ENCODE peak calls at places on chromosomes 12 and 14, in six cellular contexts. G is HS-5, X is tibial nerve, Z is colonic mucosa, C is neuronal stem cell, M is Daoy. T is an unnamed sample.

GRCh38 chr12:18632848-18633247 is 105.0 kb downstream of the PLCZ1 start:
- DNase-seq in G (no peak), X (no peak), Z (no peak), C (no peak), M (no peak), T (no peak)

GRCh38 chr12:104457746-104458644 is 1.2 kb downstream of the CHST11 start:
- DNase-seq in G (no peak), X (no peak), Z (peak), C (no peak), M (peak), T (peak)

GRCh38 chr12:117015811-117016210 is 83.4 kb downstream of the TESC start:
- DNase-seq in G (no peak), X (no peak), Z (no peak), C (no peak), M (no peak), T (no peak)

GRCh38 chr12:52190860-52191729 is 719 bp downstream of the KRT80 start:
- DNase-seq in G (no peak), X (no peak), Z (no peak), C (no peak), M (no peak), T (no peak)

GRCh38 chr12:49190317-49190716 is 1.4 kb upstream of the TUBA1A start:
- DNase-seq in G (no peak), X (no peak), Z (no peak), C (no peak), M (no peak), T (peak)

GRCh38 chr14:89422952-89423345 is 5.9 kb upstream of the FOXN3 start:
- DNase-seq in G (no peak), X (no peak), Z (no peak), C (no peak), M (no peak), T (no peak)

GRCh38 chr12:11310336-11310735 is at the start of gene PRB4:
- DNase-seq in G (no peak), X (no peak), Z (no peak), C (no peak), M (no peak), T (no peak)

GRCh38 chr12:46212108-46212982 is 56.5 kb downstream of the SLC38A1 start:
- DNase-seq in G (no peak), X (no peak), Z (no peak), C (no peak), M (no peak), T (no peak)

GRCh38 chr12:85206543-85206942 is 73.5 kb upstream of the ALX1 start:
- DNase-seq in G (no peak), X (no peak), Z (no peak), C (no peak), M (no peak), T (no peak)

GRCh38 chr14:75295491-75296338 is 17.1 kb downstream of the FOS start:
- DNase-seq in G (no peak), X (peak), Z (peak), C (peak), M (peak), T (peak)

GRCh38 chr14:85508863-85509262 is 21.1 kb upstream of the FLRT2 start:
- DNase-seq in G (no peak), X (no peak), Z (no peak), C (no peak), M (no peak), T (no peak)

GRCh38 chr12:1473418-1473817 is 121.0 kb downstream of the FBXL14 start:
- DNase-seq in G (no peak), X (no peak), Z (no peak), C (no peak), M (peak), T (no peak)

GRCh38 chr14:64721391-64721791 is 17.2 kb downstream of the PLEKHG3 start:
- DNase-seq in G (no peak), X (peak), Z (peak), C (no peak), M (peak), T (no peak)

T was measured in D341Med.